ENCODE peak calls at places on chromosome 13, in six cellular contexts. One of them, this sample, is unnamed.

GRCh38 chr13:92626274-92626673 is 600.3 kb upstream of the GPC6 start:
- DNase-seq in tibial artery: no peak
- DNase-seq in foreskin fibroblast: no peak
- DNase-seq in AG10803: no peak
- DNase-seq in heart right ventricle: no peak
- DNase-seq in coronary artery: no peak
- DNase-seq in this sample: no peak

GRCh38 chr13:32153056-32153455 is 121.5 kb downstream of the FRY start:
- DNase-seq in foreskin fibroblast: peak; percentile 86
- DNase-seq in tibial artery: no peak
- DNase-seq in coronary artery: no peak
- DNase-seq in AG10803: peak; percentile 71
- DNase-seq in heart right ventricle: no peak
- DNase-seq in this sample: no peak

GRCh38 chr13:76723551-76724232 is 162.5 kb downstream of the KCTD12 start:
- DNase-seq in coronary artery: no peak
- DNase-seq in AG10803: peak; percentile 96
- DNase-seq in tibial artery: peak; percentile 25
- DNase-seq in heart right ventricle: peak; percentile 12
- DNase-seq in foreskin fibroblast: peak; percentile 92
- DNase-seq in this sample: peak; percentile 73

GRCh38 chr13:21657538-21657937 is 13.3 kb upstream of the FGF9 start:
- DNase-seq in tibial artery: no peak
- DNase-seq in AG10803: peak; percentile 43
- DNase-seq in coronary artery: no peak
- DNase-seq in foreskin fibroblast: peak; percentile 35
- DNase-seq in heart right ventricle: no peak
- DNase-seq in this sample: no peak

GRCh38 chr13:79799049-79799448 is 318.1 kb downstream of the NDFIP2 start:
- DNase-seq in foreskin fibroblast: peak; percentile 57
- DNase-seq in heart right ventricle: no peak
- DNase-seq in coronary artery: no peak
- DNase-seq in AG10803: peak; percentile 36
- DNase-seq in tibial artery: no peak
- DNase-seq in this sample: no peak

GRCh38 chr13:25218011-25218410 is 45.9 kb upstream of the AMER2 start:
- DNase-seq in heart right ventricle: no peak
- DNase-seq in AG10803: peak; percentile 7
- DNase-seq in coronary artery: peak; percentile 33
- DNase-seq in foreskin fibroblast: peak; percentile 10
- DNase-seq in tibial artery: no peak
- DNase-seq in this sample: no peak

GRCh38 chr13:40204246-40204645 is 462.2 kb downstream of the FOXO1 start:
- DNase-seq in AG10803: no peak
- DNase-seq in foreskin fibroblast: no peak
- DNase-seq in heart right ventricle: no peak
- DNase-seq in tibial artery: no peak
- DNase-seq in coronary artery: no peak
- DNase-seq in this sample: no peak

GRCh38 chr13:59425211-59425721 is 738.5 kb downstream of the DIAPH3 start:
- DNase-seq in foreskin fibroblast: peak; percentile 46
- DNase-seq in heart right ventricle: no peak
- DNase-seq in tibial artery: no peak
- DNase-seq in AG10803: peak; percentile 79
- DNase-seq in coronary artery: no peak
- DNase-seq in this sample: peak; percentile 44

GRCh38 chr13:33401238-33401637 is 115.7 kb upstream of the STARD13 start:
- DNase-seq in coronary artery: no peak
- DNase-seq in heart right ventricle: peak; percentile 53
- DNase-seq in AG10803: no peak
- DNase-seq in tibial artery: no peak
- DNase-seq in foreskin fibroblast: peak; percentile 12
- DNase-seq in this sample: no peak

GRCh38 chr13:110256126-110256905 is 50.6 kb downstream of the COL4A1 start:
- DNase-seq in AG10803: no peak
- DNase-seq in tibial artery: no peak
- DNase-seq in foreskin fibroblast: no peak
- DNase-seq in heart right ventricle: no peak
- DNase-seq in coronary artery: peak; percentile 68
- DNase-seq in this sample: no peak

GRCh38 chr13:102830646-102831045 is 15.2 kb upstream of the ERCC5 start:
- DNase-seq in foreskin fibroblast: peak; percentile 53
- DNase-seq in AG10803: peak; percentile 5
- DNase-seq in tibial artery: no peak
- DNase-seq in heart right ventricle: no peak
- DNase-seq in coronary artery: no peak
- DNase-seq in this sample: no peak

GRCh38 chr13:110993788-110994187 is 78.9 kb upstream of the ANKRD10 start:
- DNase-seq in AG10803: no peak
- DNase-seq in tibial artery: no peak
- DNase-seq in foreskin fibroblast: no peak
- DNase-seq in coronary artery: no peak
- DNase-seq in heart right ventricle: no peak
- DNase-seq in this sample: no peak

GRCh38 chr13:43195112-43195511 is 171.7 kb downstream of the DNAJC15 start:
- DNase-seq in foreskin fibroblast: no peak
- DNase-seq in coronary artery: no peak
- DNase-seq in AG10803: no peak
- DNase-seq in heart right ventricle: no peak
- DNase-seq in tibial artery: no peak
- DNase-seq in this sample: no peak

GRCh38 chr13:103188688-103189326 is 122.6 kb upstream of the SLC10A2 start:
- DNase-seq in heart right ventricle: no peak
- DNase-seq in AG10803: no peak
- DNase-seq in coronary artery: no peak
- DNase-seq in foreskin fibroblast: peak; percentile 32
- DNase-seq in tibial artery: no peak
- DNase-seq in this sample: no peak

GRCh38 chr13:44302233-44302632 is 71.4 kb upstream of the SERP2 start:
- DNase-seq in coronary artery: no peak
- DNase-seq in tibial artery: no peak
- DNase-seq in heart right ventricle: no peak
- DNase-seq in foreskin fibroblast: no peak
- DNase-seq in AG10803: no peak
- DNase-seq in this sample: no peak

GRCh38 chr13:75061909-75062308 is 420.1 kb downstream of the TBC1D4 start:
- DNase-seq in heart right ventricle: no peak
- DNase-seq in coronary artery: no peak
- DNase-seq in foreskin fibroblast: peak; percentile 26
- DNase-seq in AG10803: no peak
- DNase-seq in tibial artery: no peak
- DNase-seq in this sample: no peak

GRCh38 chr13:92640936-92641335 is 585.7 kb upstream of the GPC6 start:
- DNase-seq in coronary artery: no peak
- DNase-seq in heart right ventricle: no peak
- DNase-seq in foreskin fibroblast: peak; percentile 2
- DNase-seq in AG10803: no peak
- DNase-seq in tibial artery: no peak
- DNase-seq in this sample: no peak

GRCh38 chr13:28532226-28533048 is 37.5 kb upstream of the FLT1 start:
- DNase-seq in tibial artery: peak; percentile 21
- DNase-seq in foreskin fibroblast: peak; percentile 72
- DNase-seq in coronary artery: no peak
- DNase-seq in heart right ventricle: peak; percentile 47
- DNase-seq in AG10803: no peak
- DNase-seq in this sample: no peak

GRCh38 chr13:113935523-113935922 is 38.4 kb downstream of the C13orf46 start:
- DNase-seq in AG10803: no peak
- DNase-seq in heart right ventricle: no peak
- DNase-seq in tibial artery: no peak
- DNase-seq in foreskin fibroblast: no peak
- DNase-seq in coronary artery: no peak
- DNase-seq in this sample: no peak

GRCh38 chr13:105485061-105485460 is 1050.4 kb downstream of the EFNB2 start:
- DNase-seq in foreskin fibroblast: no peak
- DNase-seq in tibial artery: no peak
- DNase-seq in AG10803: no peak
- DNase-seq in heart right ventricle: no peak
- DNase-seq in coronary artery: no peak
- DNase-seq in this sample: no peak

GRCh38 chr13:49400755-49401659 is 42.9 kb downstream of the CAB39L start:
- DNase-seq in heart right ventricle: peak; percentile 46
- DNase-seq in coronary artery: no peak
- DNase-seq in AG10803: peak; percentile 62
- DNase-seq in tibial artery: peak; percentile 25
- DNase-seq in foreskin fibroblast: peak; percentile 64
- DNase-seq in this sample: peak; percentile 14

GRCh38 chr13:79492313-79492798 is 11.4 kb downstream of the NDFIP2 start:
- DNase-seq in heart right ventricle: no peak
- DNase-seq in AG10803: no peak
- DNase-seq in foreskin fibroblast: no peak
- DNase-seq in tibial artery: no peak
- DNase-seq in coronary artery: no peak
- DNase-seq in this sample: no peak

GRCh38 chr13:110183925-110184324 is 123.0 kb downstream of the COL4A1 start:
- DNase-seq in AG10803: peak; percentile 25
- DNase-seq in heart right ventricle: no peak
- DNase-seq in coronary artery: no peak
- DNase-seq in tibial artery: no peak
- DNase-seq in foreskin fibroblast: peak; percentile 45
- DNase-seq in this sample: no peak

GRCh38 chr13:59962343-59962742 is 201.4 kb downstream of the DIAPH3 start:
- DNase-seq in AG10803: no peak
- DNase-seq in foreskin fibroblast: no peak
- DNase-seq in tibial artery: no peak
- DNase-seq in heart right ventricle: no peak
- DNase-seq in coronary artery: no peak
- DNase-seq in this sample: no peak

GRCh38 chr13:112774829-112775565 is 85.2 kb downstream of the ATP11A start:
- DNase-seq in tibial artery: no peak
- DNase-seq in coronary artery: no peak
- DNase-seq in heart right ventricle: no peak
- DNase-seq in foreskin fibroblast: no peak
- DNase-seq in AG10803: no peak
- DNase-seq in this sample: no peak

GRCh38 chr13:113139580-113139979 is 17.0 kb downstream of the F10 start:
- DNase-seq in tibial artery: no peak
- DNase-seq in AG10803: no peak
- DNase-seq in heart right ventricle: no peak
- DNase-seq in coronary artery: no peak
- DNase-seq in foreskin fibroblast: no peak
- DNase-seq in this sample: no peak

GRCh38 chr13:29925457-29925856 is 75.0 kb upstream of the UBL3 start:
- DNase-seq in coronary artery: peak; percentile 93
- DNase-seq in foreskin fibroblast: peak; percentile 89
- DNase-seq in AG10803: peak; percentile 97
- DNase-seq in tibial artery: peak; percentile 97
- DNase-seq in heart right ventricle: peak; percentile 80
- DNase-seq in this sample: peak; percentile 75

GRCh38 chr13:39876258-39876657 is 220.8 kb downstream of the COG6 start:
- DNase-seq in heart right ventricle: no peak
- DNase-seq in AG10803: peak; percentile 96
- DNase-seq in foreskin fibroblast: peak; percentile 92
- DNase-seq in tibial artery: no peak
- DNase-seq in coronary artery: no peak
- DNase-seq in this sample: peak; percentile 52

GRCh38 chr13:39273953-39274352 is 235.7 kb downstream of the NHLRC3 start:
- DNase-seq in foreskin fibroblast: no peak
- DNase-seq in heart right ventricle: no peak
- DNase-seq in tibial artery: no peak
- DNase-seq in AG10803: peak; percentile 11
- DNase-seq in coronary artery: no peak
- DNase-seq in this sample: no peak

GRCh38 chr13:82136880-82137279 is 1745.4 kb downstream of the SLITRK1 start:
- DNase-seq in tibial artery: no peak
- DNase-seq in heart right ventricle: no peak
- DNase-seq in coronary artery: no peak
- DNase-seq in foreskin fibroblast: no peak
- DNase-seq in AG10803: no peak
- DNase-seq in this sample: no peak

DNA sequence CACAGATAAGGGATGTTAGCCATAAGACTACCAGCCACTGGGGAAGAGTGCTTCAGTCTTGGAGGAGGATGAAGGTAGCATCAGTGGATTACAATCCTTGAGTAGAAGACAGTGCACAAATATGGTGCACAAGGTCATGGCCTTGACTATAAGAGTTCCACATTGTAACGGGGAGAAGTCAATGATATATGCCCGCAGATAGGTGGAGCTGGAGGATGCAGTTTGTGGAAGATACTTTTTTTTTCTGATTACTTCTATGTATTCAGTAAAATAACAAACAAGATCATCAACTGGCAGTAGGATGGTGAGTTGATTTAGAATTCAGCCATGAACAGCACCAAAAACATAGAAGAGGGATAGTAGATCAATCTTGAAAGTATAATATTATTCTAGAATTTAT is 926.8 kb upstream of the MIR17HG start:
- DNase-seq in tibial artery: no peak
- DNase-seq in foreskin fibroblast: peak; percentile 19
- DNase-seq in AG10803: no peak
- DNase-seq in heart right ventricle: no peak
- DNase-seq in coronary artery: no peak
- DNase-seq in this sample: no peak
- TF ChIP-seq CTCF in tibial artery: no peak
- TF ChIP-seq CTCF in foreskin fibroblast: peak; percentile 7
- TF ChIP-seq CTCF in AG10803: peak; percentile 18
- TF ChIP-seq CTCF in heart right ventricle: no peak
- TF ChIP-seq CTCF in coronary artery: no peak
- TF ChIP-seq CTCF in this sample: peak; percentile 3

DNA sequence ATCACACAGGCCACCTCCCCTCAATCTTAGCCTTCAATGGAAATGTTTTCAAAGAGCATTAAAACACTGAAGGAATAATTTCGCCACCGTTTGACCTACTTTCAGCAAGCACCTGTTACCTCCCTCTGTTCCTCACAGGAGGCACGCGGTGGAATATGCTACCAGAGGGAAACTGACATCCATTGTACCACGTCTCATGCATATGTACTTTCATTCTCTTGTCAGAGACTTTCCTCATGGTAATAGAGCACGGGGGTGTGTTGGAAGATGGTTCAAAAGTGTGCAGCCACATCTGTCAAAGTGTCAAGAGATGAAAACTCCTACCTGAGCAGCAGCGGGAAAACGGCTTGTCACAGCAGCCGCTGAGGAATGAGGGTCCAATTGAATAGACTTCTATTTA is 143.4 kb downstream of the NALCN start:
- DNase-seq in AG10803: no peak
- DNase-seq in tibial artery: no peak
- DNase-seq in heart right ventricle: no peak
- DNase-seq in foreskin fibroblast: no peak
- DNase-seq in coronary artery: no peak
- DNase-seq in this sample: no peak
- TF ChIP-seq CTCF in AG10803: no peak
- TF ChIP-seq CTCF in tibial artery: no peak
- TF ChIP-seq CTCF in heart right ventricle: no peak
- TF ChIP-seq CTCF in foreskin fibroblast: no peak
- TF ChIP-seq CTCF in coronary artery: no peak
- TF ChIP-seq CTCF in this sample: no peak

GRCh38 chr13:52845766-52846566 is 2.5 kb downstream of the PCDH8 start:
- DNase-seq in heart right ventricle: no peak
- DNase-seq in foreskin fibroblast: peak; percentile 10
- DNase-seq in coronary artery: no peak
- DNase-seq in tibial artery: no peak
- DNase-seq in AG10803: no peak
- DNase-seq in this sample: no peak
- TF ChIP-seq CTCF in heart right ventricle: no peak
- TF ChIP-seq CTCF in foreskin fibroblast: no peak
- TF ChIP-seq CTCF in coronary artery: no peak
- TF ChIP-seq CTCF in tibial artery: no peak
- TF ChIP-seq CTCF in AG10803: no peak
- TF ChIP-seq CTCF in this sample: no peak

GRCh38 chr13:26412961-26413716 is 144.3 kb upstream of the WASF3 start:
- DNase-seq in foreskin fibroblast: no peak
- DNase-seq in tibial artery: no peak
- DNase-seq in coronary artery: no peak
- DNase-seq in heart right ventricle: no peak
- DNase-seq in AG10803: no peak
- DNase-seq in this sample: no peak
- TF ChIP-seq CTCF in foreskin fibroblast: no peak
- TF ChIP-seq CTCF in tibial artery: no peak
- TF ChIP-seq CTCF in coronary artery: no peak
- TF ChIP-seq CTCF in heart right ventricle: no peak
- TF ChIP-seq CTCF in AG10803: no peak
- TF ChIP-seq CTCF in this sample: no peak

This sample was measured in AG09319.